ENCODE peak calls at places on chromosome 6, in ten cellular contexts. One of them, this sample, is unnamed.

GRCh38 chr6:148758492-148758891 is 11.7 kb downstream of the UST start:
- DNase-seq in mammary epithelial cell: no peak
- DNase-seq in M059J: no peak
- DNase-seq in PC-9: no peak
- DNase-seq in LoVo: no peak
- DNase-seq in sigmoid colon: no peak
- DNase-seq in stimulated activated CD8-positive, alpha-beta memory T cell treated with anti-CD3 and anti-CD28 coated beads, Interleukin-7, amount 100 ng/mL, for 1 hour: no peak
- DNase-seq in glutamatergic neuron: no peak
- DNase-seq in SW 1271: no peak
- DNase-seq in KBM-7: peak
- DNase-seq in this sample: peak

GRCh38 chr6:26561533-26562466 is 23.6 kb downstream of the HMGN4 start:
- DNase-seq in mammary epithelial cell: no peak
- DNase-seq in M059J: no peak
- DNase-seq in PC-9: no peak
- DNase-seq in LoVo: no peak
- DNase-seq in sigmoid colon: no peak
- DNase-seq in stimulated activated CD8-positive, alpha-beta memory T cell treated with anti-CD3 and anti-CD28 coated beads, Interleukin-7, amount 100 ng/mL, for 1 hour: no peak
- DNase-seq in glutamatergic neuron: no peak
- DNase-seq in SW 1271: no peak
- DNase-seq in KBM-7: no peak
- DNase-seq in this sample: no peak

GRCh38 chr6:154196333-154196732 is 157.3 kb downstream of the OPRM1 start:
- DNase-seq in mammary epithelial cell: no peak
- DNase-seq in M059J: no peak
- DNase-seq in PC-9: no peak
- DNase-seq in LoVo: no peak
- DNase-seq in sigmoid colon: no peak
- DNase-seq in stimulated activated CD8-positive, alpha-beta memory T cell treated with anti-CD3 and anti-CD28 coated beads, Interleukin-7, amount 100 ng/mL, for 1 hour: no peak
- DNase-seq in glutamatergic neuron: no peak
- DNase-seq in SW 1271: no peak
- DNase-seq in KBM-7: no peak
- DNase-seq in this sample: no peak

GRCh38 chr6:9252784-9253183 is 817.4 kb upstream of the SLC35B3 start:
- DNase-seq in mammary epithelial cell: no peak
- DNase-seq in M059J: no peak
- DNase-seq in PC-9: no peak
- DNase-seq in LoVo: no peak
- DNase-seq in sigmoid colon: no peak
- DNase-seq in stimulated activated CD8-positive, alpha-beta memory T cell treated with anti-CD3 and anti-CD28 coated beads, Interleukin-7, amount 100 ng/mL, for 1 hour: no peak
- DNase-seq in glutamatergic neuron: peak
- DNase-seq in SW 1271: no peak
- DNase-seq in KBM-7: no peak
- DNase-seq in this sample: no peak

GRCh38 chr6:132712366-132712765 is 1.5 kb downstream of the VNN1 start:
- DNase-seq in mammary epithelial cell: peak
- DNase-seq in M059J: peak
- DNase-seq in PC-9: peak
- DNase-seq in LoVo: peak
- DNase-seq in sigmoid colon: no peak
- DNase-seq in stimulated activated CD8-positive, alpha-beta memory T cell treated with anti-CD3 and anti-CD28 coated beads, Interleukin-7, amount 100 ng/mL, for 1 hour: no peak
- DNase-seq in glutamatergic neuron: no peak
- DNase-seq in SW 1271: peak
- DNase-seq in KBM-7: no peak
- DNase-seq in this sample: peak

GRCh38 chr6:89611666-89612065 is 26.9 kb downstream of the LYRM2 start:
- DNase-seq in mammary epithelial cell: peak
- DNase-seq in M059J: peak
- DNase-seq in PC-9: no peak
- DNase-seq in LoVo: no peak
- DNase-seq in sigmoid colon: no peak
- DNase-seq in stimulated activated CD8-positive, alpha-beta memory T cell treated with anti-CD3 and anti-CD28 coated beads, Interleukin-7, amount 100 ng/mL, for 1 hour: no peak
- DNase-seq in glutamatergic neuron: no peak
- DNase-seq in SW 1271: no peak
- DNase-seq in KBM-7: no peak
- DNase-seq in this sample: peak

GRCh38 chr6:101085327-101085726 is 204.2 kb upstream of the ASCC3 start:
- DNase-seq in mammary epithelial cell: no peak
- DNase-seq in M059J: peak
- DNase-seq in PC-9: no peak
- DNase-seq in LoVo: no peak
- DNase-seq in sigmoid colon: no peak
- DNase-seq in stimulated activated CD8-positive, alpha-beta memory T cell treated with anti-CD3 and anti-CD28 coated beads, Interleukin-7, amount 100 ng/mL, for 1 hour: no peak
- DNase-seq in glutamatergic neuron: no peak
- DNase-seq in SW 1271: no peak
- DNase-seq in KBM-7: no peak
- DNase-seq in this sample: no peak

GRCh38 chr6:158445426-158446085 is 114.3 kb upstream of the TMEM181 start:
- DNase-seq in mammary epithelial cell: no peak
- DNase-seq in M059J: peak
- DNase-seq in PC-9: no peak
- DNase-seq in LoVo: no peak
- DNase-seq in sigmoid colon: no peak
- DNase-seq in stimulated activated CD8-positive, alpha-beta memory T cell treated with anti-CD3 and anti-CD28 coated beads, Interleukin-7, amount 100 ng/mL, for 1 hour: no peak
- DNase-seq in glutamatergic neuron: no peak
- DNase-seq in SW 1271: no peak
- DNase-seq in KBM-7: no peak
- DNase-seq in this sample: no peak

GRCh38 chr6:4776493-4776966 is 326 bp downstream of the CDYL start:
- DNase-seq in mammary epithelial cell: no peak
- DNase-seq in M059J: no peak
- DNase-seq in PC-9: no peak
- DNase-seq in LoVo: no peak
- DNase-seq in sigmoid colon: peak
- DNase-seq in stimulated activated CD8-positive, alpha-beta memory T cell treated with anti-CD3 and anti-CD28 coated beads, Interleukin-7, amount 100 ng/mL, for 1 hour: peak
- DNase-seq in glutamatergic neuron: peak
- DNase-seq in SW 1271: peak
- DNase-seq in KBM-7: no peak
- DNase-seq in this sample: no peak

GRCh38 chr6:1678966-1679690 is 69.4 kb downstream of the FOXC1 start:
- DNase-seq in mammary epithelial cell: peak
- DNase-seq in M059J: no peak
- DNase-seq in PC-9: no peak
- DNase-seq in LoVo: no peak
- DNase-seq in sigmoid colon: no peak
- DNase-seq in stimulated activated CD8-positive, alpha-beta memory T cell treated with anti-CD3 and anti-CD28 coated beads, Interleukin-7, amount 100 ng/mL, for 1 hour: no peak
- DNase-seq in glutamatergic neuron: no peak
- DNase-seq in SW 1271: no peak
- DNase-seq in KBM-7: no peak
- DNase-seq in this sample: no peak

GRCh38 chr6:8947900-8948299 is 512.6 kb upstream of the SLC35B3 start:
- DNase-seq in mammary epithelial cell: no peak
- DNase-seq in M059J: peak
- DNase-seq in PC-9: no peak
- DNase-seq in LoVo: no peak
- DNase-seq in sigmoid colon: no peak
- DNase-seq in stimulated activated CD8-positive, alpha-beta memory T cell treated with anti-CD3 and anti-CD28 coated beads, Interleukin-7, amount 100 ng/mL, for 1 hour: no peak
- DNase-seq in glutamatergic neuron: no peak
- DNase-seq in SW 1271: no peak
- DNase-seq in KBM-7: no peak
- DNase-seq in this sample: no peak

GRCh38 chr6:33622456-33623431 is 1.6 kb downstream of the ITPR3 start:
- DNase-seq in mammary epithelial cell: peak
- DNase-seq in M059J: peak
- DNase-seq in PC-9: peak
- DNase-seq in LoVo: no peak
- DNase-seq in sigmoid colon: no peak
- DNase-seq in stimulated activated CD8-positive, alpha-beta memory T cell treated with anti-CD3 and anti-CD28 coated beads, Interleukin-7, amount 100 ng/mL, for 1 hour: no peak
- DNase-seq in glutamatergic neuron: no peak
- DNase-seq in SW 1271: peak
- DNase-seq in KBM-7: no peak
- DNase-seq in this sample: peak

GRCh38 chr6:1392813-1393640 is 3.7 kb downstream of the FOXF2 start:
- DNase-seq in mammary epithelial cell: no peak
- DNase-seq in M059J: no peak
- DNase-seq in PC-9: no peak
- DNase-seq in LoVo: no peak
- DNase-seq in sigmoid colon: no peak
- DNase-seq in stimulated activated CD8-positive, alpha-beta memory T cell treated with anti-CD3 and anti-CD28 coated beads, Interleukin-7, amount 100 ng/mL, for 1 hour: no peak
- DNase-seq in glutamatergic neuron: no peak
- DNase-seq in SW 1271: no peak
- DNase-seq in KBM-7: no peak
- DNase-seq in this sample: no peak

GRCh38 chr6:148538251-148539190 is 195.9 kb downstream of the SASH1 start:
- DNase-seq in mammary epithelial cell: no peak
- DNase-seq in M059J: peak
- DNase-seq in PC-9: no peak
- DNase-seq in LoVo: no peak
- DNase-seq in sigmoid colon: no peak
- DNase-seq in stimulated activated CD8-positive, alpha-beta memory T cell treated with anti-CD3 and anti-CD28 coated beads, Interleukin-7, amount 100 ng/mL, for 1 hour: no peak
- DNase-seq in glutamatergic neuron: no peak
- DNase-seq in SW 1271: no peak
- DNase-seq in KBM-7: peak
- DNase-seq in this sample: peak

GRCh38 chr6:108760158-108761050 is 87.8 kb upstream of the ARMC2 start:
- DNase-seq in mammary epithelial cell: no peak
- DNase-seq in M059J: peak
- DNase-seq in PC-9: no peak
- DNase-seq in LoVo: no peak
- DNase-seq in sigmoid colon: no peak
- DNase-seq in stimulated activated CD8-positive, alpha-beta memory T cell treated with anti-CD3 and anti-CD28 coated beads, Interleukin-7, amount 100 ng/mL, for 1 hour: no peak
- DNase-seq in glutamatergic neuron: peak
- DNase-seq in SW 1271: no peak
- DNase-seq in KBM-7: peak
- DNase-seq in this sample: no peak

GRCh38 chr6:109349419-109349987 is 32.8 kb downstream of the CD164 start:
- DNase-seq in mammary epithelial cell: peak
- DNase-seq in M059J: peak
- DNase-seq in PC-9: peak
- DNase-seq in LoVo: peak
- DNase-seq in sigmoid colon: no peak
- DNase-seq in stimulated activated CD8-positive, alpha-beta memory T cell treated with anti-CD3 and anti-CD28 coated beads, Interleukin-7, amount 100 ng/mL, for 1 hour: no peak
- DNase-seq in glutamatergic neuron: no peak
- DNase-seq in SW 1271: no peak
- DNase-seq in KBM-7: peak
- DNase-seq in this sample: peak

GRCh38 chr6:20732896-20733295 is 198.6 kb downstream of the CDKAL1 start:
- DNase-seq in mammary epithelial cell: no peak
- DNase-seq in M059J: no peak
- DNase-seq in PC-9: no peak
- DNase-seq in LoVo: no peak
- DNase-seq in sigmoid colon: no peak
- DNase-seq in stimulated activated CD8-positive, alpha-beta memory T cell treated with anti-CD3 and anti-CD28 coated beads, Interleukin-7, amount 100 ng/mL, for 1 hour: no peak
- DNase-seq in glutamatergic neuron: no peak
- DNase-seq in SW 1271: no peak
- DNase-seq in KBM-7: no peak
- DNase-seq in this sample: no peak

GRCh38 chr6:130033999-130034814 is 15.8 kb downstream of the L3MBTL3 start:
- DNase-seq in mammary epithelial cell: peak
- DNase-seq in M059J: peak
- DNase-seq in PC-9: no peak
- DNase-seq in LoVo: peak
- DNase-seq in sigmoid colon: no peak
- DNase-seq in stimulated activated CD8-positive, alpha-beta memory T cell treated with anti-CD3 and anti-CD28 coated beads, Interleukin-7, amount 100 ng/mL, for 1 hour: no peak
- DNase-seq in glutamatergic neuron: no peak
- DNase-seq in SW 1271: no peak
- DNase-seq in KBM-7: no peak
- DNase-seq in this sample: peak

GRCh38 chr6:166540631-166541331 is 45.7 kb downstream of the RAMACL start:
- DNase-seq in mammary epithelial cell: no peak
- DNase-seq in M059J: peak
- DNase-seq in PC-9: no peak
- DNase-seq in LoVo: peak
- DNase-seq in sigmoid colon: no peak
- DNase-seq in stimulated activated CD8-positive, alpha-beta memory T cell treated with anti-CD3 and anti-CD28 coated beads, Interleukin-7, amount 100 ng/mL, for 1 hour: peak
- DNase-seq in glutamatergic neuron: no peak
- DNase-seq in SW 1271: no peak
- DNase-seq in KBM-7: no peak
- DNase-seq in this sample: no peak

GRCh38 chr6:111423960-111424846 is 58.8 kb downstream of the REV3L start:
- DNase-seq in mammary epithelial cell: no peak
- DNase-seq in M059J: peak
- DNase-seq in PC-9: no peak
- DNase-seq in LoVo: no peak
- DNase-seq in sigmoid colon: peak
- DNase-seq in stimulated activated CD8-positive, alpha-beta memory T cell treated with anti-CD3 and anti-CD28 coated beads, Interleukin-7, amount 100 ng/mL, for 1 hour: no peak
- DNase-seq in glutamatergic neuron: no peak
- DNase-seq in SW 1271: no peak
- DNase-seq in KBM-7: no peak
- DNase-seq in this sample: peak

This sample was measured in renal cortical epithelial cell.